ENCODE peak calls at places on chromosomes 11 and 22, in nine cellular contexts. R, M, T, C, K, Y, B, G and E are unnamed samples.

GRCh38 chr22:44357296-44357961 is 44.7 kb upstream of the SHISAL1 start:
- DNase-seq in R (no peak), K (no peak), T (no peak), B (no peak), C (no peak), Y (no peak), M (no peak), G (no peak), E (no peak)

GRCh38 chr11:95248666-95249467 is 17.9 kb upstream of the SESN3 start:
- DNase-seq in K (no peak), M (no peak), T (no peak), R (no peak), Y (no peak), C (no peak), G (no peak), B (no peak), E (no peak)

GRCh38 chr11:34621876-34622275 is 983 bp downstream of the EHF start:
- DNase-seq in T (no peak), Y (peak), R (no peak), K (no peak), M (no peak), G (no peak), B (no peak), C (no peak), E (no peak)

GRCh38 chr22:34946339-34946985 is 119.5 kb upstream of the ISX start:
- DNase-seq in C (no peak), K (no peak), T (no peak), M (no peak), B (no peak), Y (peak), G (no peak), R (no peak), E (no peak)

GRCh38 chr11:124329787-124330478 is 9.9 kb upstream of the OR8D2 start:
- DNase-seq in G (no peak), B (no peak), C (peak), R (no peak), T (no peak), Y (peak), K (no peak), M (no peak), E (peak)

GRCh38 chr11:67316882-67317364 is 13.6 kb downstream of the SSH3 start:
- DNase-seq in G (no peak), C (no peak), B (peak), M (no peak), R (no peak), T (no peak), K (no peak), Y (peak), E (no peak)

GRCh38 chr11:15770798-15771414 is 585.4 kb downstream of the SOX6 start:
- DNase-seq in M (no peak), B (peak), K (peak), Y (peak), G (no peak), C (no peak), R (no peak), T (no peak), E (no peak)

GRCh38 chr22:27041745-27042144 is 384.4 kb downstream of the MIAT start:
- DNase-seq in Y (no peak), G (no peak), B (no peak), R (no peak), T (no peak), K (no peak), C (no peak), M (no peak), E (no peak)

GRCh38 chr11:28860898-28861297 is 752.7 kb downstream of the METTL15 start:
- DNase-seq in K (no peak), Y (peak), C (no peak), G (no peak), T (no peak), B (no peak), M (no peak), R (no peak), E (no peak)